ENCODE peak calls at places on chromosomes 12 and 14, in six cellular contexts. G, T, S, B, C and X are unnamed samples.
A peak's percentile ranks its signal among the peaks of the same experiment; 100 is the strongest.

GRCh38 chr12:92411687-92412086 is 266.0 kb upstream of the BTG1 start:
- DNase-seq in C (no peak), B (no peak), T (no peak), S (no peak), G (no peak), X (no peak)

GRCh38 chr12:25501565-25501964 is 51.5 kb downstream of the LMNTD1 start:
- DNase-seq in T (peak; percentile 77), G (no peak), C (no peak), S (no peak), B (peak; percentile 46), X (no peak)

GRCh38 chr12:121196902-121197301 is 13.0 kb upstream of the P2RX4 start:
- DNase-seq in B (no peak), T (no peak), C (no peak), G (no peak), S (no peak), X (no peak)

GRCh38 chr12:120257041-120257821 is 8.3 kb downstream of the PXN start:
- DNase-seq in T (peak; percentile 89), G (peak; percentile 88), B (no peak), C (no peak), S (peak; percentile 48), X (peak; percentile 87)

GRCh38 chr14:74605531-74606223 is 6.4 kb downstream of the LTBP2 start:
- DNase-seq in S (no peak), G (no peak), C (no peak), T (no peak), B (no peak), X (no peak)

GRCh38 chr12:132312516-132312915 is 16.9 kb downstream of the GALNT9 start:
- DNase-seq in S (no peak), G (no peak), B (no peak), T (no peak), C (no peak), X (no peak)

GRCh38 chr14:39265032-39265431 is 31.3 kb downstream of the MIA2 start:
- DNase-seq in B (peak; percentile 56), C (no peak), G (no peak), T (peak; percentile 37), S (peak; percentile 22), X (no peak)

GRCh38 chr12:122813310-122813713 is 21.9 kb upstream of the HIP1R start:
- DNase-seq in S (no peak), G (no peak), B (no peak), T (no peak), C (peak; percentile 69), X (no peak)

DNA sequence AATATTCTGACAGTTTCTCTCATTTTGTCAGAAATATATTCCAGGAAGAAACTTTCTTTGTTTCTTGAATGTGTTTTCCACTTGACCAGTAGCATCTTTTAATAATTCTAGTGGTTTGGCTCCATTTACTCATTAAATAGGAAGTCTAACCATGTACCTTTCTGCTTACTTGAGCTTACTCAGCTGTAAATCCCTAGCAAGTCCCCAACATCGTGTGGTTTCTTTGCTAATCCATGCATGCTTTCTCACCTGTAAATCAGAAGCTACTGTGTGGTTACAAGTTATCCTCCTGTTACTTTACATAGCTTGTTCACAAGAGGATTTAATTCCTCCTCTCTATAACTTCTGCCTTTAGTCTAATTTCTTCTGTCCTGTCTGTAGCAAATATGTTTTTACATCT is 227.7 kb downstream of the FSCB start:
- DNase-seq in T (no peak), G (no peak), B (no peak), C (no peak), S (no peak), X (no peak)
- H3K27ac ChIP-seq in T (no peak overlapping the region), G (no peak overlapping the region), B (no peak overlapping the region), C (no peak overlapping the region), S (no peak overlapping the region), X (no peak overlapping the region)

DNA sequence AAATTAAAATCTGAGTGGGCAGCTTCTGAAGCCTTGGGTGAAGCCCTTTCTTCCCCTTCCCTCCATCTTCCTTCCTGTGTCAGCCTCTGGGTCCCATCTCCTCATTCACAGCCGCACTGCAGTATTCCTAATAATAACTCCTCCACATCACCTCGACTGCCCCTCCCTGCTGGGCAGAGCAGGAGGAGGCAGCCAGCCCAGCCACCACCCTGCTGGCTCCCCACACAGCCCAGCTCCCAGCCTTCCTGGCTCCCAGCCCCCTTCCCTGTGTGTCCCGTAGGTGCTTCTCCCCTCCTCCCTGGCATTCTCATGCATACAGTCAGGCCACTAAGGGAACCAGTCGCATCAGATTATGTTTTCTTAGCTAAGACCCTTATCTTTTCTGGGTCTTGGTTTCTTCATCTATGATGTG is 3.7 kb downstream of the IFFO1 start:
- DNase-seq in T (no peak), C (no peak), G (peak; percentile 89), S (no peak), B (no peak), X (peak; percentile 54)
- H3K4me1 ChIP-seq in T (peaks cover 19% of the 10 kb centered on the region), C (peaks cover 21% of the 10 kb centered on the region), G (peaks cover 59% of the 10 kb centered on the region), S (peaks cover 14% of the 10 kb centered on the region), B (no peaks in the 10 kb centered on the region), X (peaks cover 90% of the 10 kb centered on the region)

GRCh38 chr14:71137536-71138235 is 230.4 kb downstream of the PCNX1 start:
- DNase-seq in G (no peak), T (no peak), B (no peak), S (no peak), C (no peak), X (no peak)
- H3K4me3 ChIP-seq in G (no peak overlapping the region), T (no peak overlapping the region), B (no peak overlapping the region), S (no peak overlapping the region), C (no peak overlapping the region), X (no peak overlapping the region)

DNA sequence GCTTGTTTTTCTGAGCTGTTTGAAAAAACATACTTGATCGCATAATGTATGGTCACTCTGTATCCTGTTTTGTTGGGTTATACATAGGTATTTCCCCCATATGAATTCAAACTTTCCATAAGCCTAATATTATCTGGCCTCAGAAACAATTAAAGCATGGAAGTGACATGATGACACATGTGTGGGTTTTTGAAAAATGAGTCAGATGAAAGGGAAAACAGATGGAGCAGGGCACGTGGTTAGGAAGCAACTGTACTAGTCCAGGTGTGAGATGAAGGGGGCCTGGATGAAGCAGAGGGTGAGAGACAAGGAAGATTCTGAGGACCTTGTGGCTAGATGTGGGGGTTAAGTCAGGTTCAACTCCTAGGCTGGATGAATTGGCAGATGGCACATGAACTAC is 92.7 kb upstream of the DNM1L start:
- DNase-seq in C (no peak), G (no peak), B (no peak), S (no peak), T (peak; percentile 49), X (no peak)
- H3K27ac ChIP-seq in C (no peak overlapping the region), G (no peak overlapping the region), B (no peak overlapping the region), S (no peak overlapping the region), T (no peak overlapping the region), X (no peak overlapping the region)

GRCh38 chr14:103109789-103110415 is 13.4 kb upstream of the TNFAIP2 start:
- DNase-seq in C (no peak), S (no peak), T (peak; percentile 70), G (no peak), B (peak; percentile 97), X (peak; percentile 89)
- H3K4me1 ChIP-seq in C (peaks cover 8% of the 10 kb centered on the region), S (peaks cover 19% of the 10 kb centered on the region), T (peaks cover 25% of the 10 kb centered on the region), G (peaks cover 13% of the 10 kb centered on the region), B (peaks cover 68% of the 10 kb centered on the region), X (peaks cover 52% of the 10 kb centered on the region)

DNA sequence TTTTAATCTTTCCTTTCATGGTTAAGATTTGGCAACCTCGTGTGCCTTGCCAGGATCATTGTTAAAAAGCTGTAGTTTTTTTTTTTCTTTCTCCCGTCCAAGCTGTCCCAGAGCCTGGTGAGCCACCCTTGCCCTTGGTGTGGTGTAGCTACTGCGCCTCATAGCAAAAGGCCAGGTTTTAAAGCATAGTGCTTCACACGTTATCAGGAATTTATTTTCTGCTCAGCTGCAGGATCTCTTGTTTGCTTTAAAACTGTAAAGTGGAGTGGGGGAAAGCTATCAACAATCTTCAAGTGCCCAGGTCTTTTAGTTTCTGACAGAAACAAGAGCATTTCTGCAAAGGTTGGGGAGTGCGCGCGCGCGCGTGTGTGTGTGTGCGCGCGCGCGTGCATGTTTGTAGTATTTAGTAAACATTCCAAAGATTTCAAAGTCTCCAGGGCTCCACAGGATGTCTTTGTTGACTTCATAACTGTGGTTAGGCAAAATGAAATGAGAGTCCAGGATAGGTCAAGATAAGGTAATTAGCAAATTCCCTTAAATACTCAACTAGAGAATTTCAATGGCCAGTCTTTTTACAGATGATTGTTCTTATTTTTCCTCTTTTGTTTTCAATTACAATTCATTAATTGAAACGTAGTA is 45.5 kb downstream of the EML1 start:
- DNase-seq in T (peak; percentile 36), C (no peak), G (no peak), S (peak; percentile 48), B (peak; percentile 57), X (peak; percentile 72)
- H3K4me3 ChIP-seq in T (no peak overlapping the region), C (no peak overlapping the region), G (no peak overlapping the region), S (no peak overlapping the region), B (no peak overlapping the region), X (no peak overlapping the region)

DNA sequence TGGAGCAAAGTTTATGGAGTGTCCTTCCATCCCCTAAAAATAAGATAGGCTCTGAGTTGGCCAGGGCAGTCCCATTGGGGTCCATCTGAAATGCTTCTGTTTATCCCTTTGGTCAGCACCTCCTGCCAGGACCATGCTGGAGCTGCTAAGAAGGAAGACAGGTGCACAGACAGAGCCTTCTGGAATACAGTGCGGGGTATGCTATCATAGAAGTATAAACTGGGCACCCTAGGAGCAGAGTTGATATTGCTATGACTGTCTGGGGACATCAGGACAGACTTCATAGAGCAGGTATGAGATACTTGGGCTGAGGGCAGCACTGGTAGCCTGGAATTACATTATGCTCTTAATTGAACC is 170.4 kb upstream of the HIF1A start:
- DNase-seq in S (no peak), T (no peak), B (no peak), G (peak; percentile 59), C (no peak), X (no peak)
- H3K27ac ChIP-seq in S (peak overlapping the region; percentile 52), T (peak overlapping the region; percentile 95), B (peak overlapping the region; percentile 98), G (peak overlapping the region; percentile 86), C (peak overlapping the region; percentile 61), X (peak overlapping the region; percentile 39)